ENCODE peak calls at places on chromosomes 7 and 10, in nine cellular contexts. T is upper lobe of left lung, J is iPS DF 6.9, X is heart left ventricle, S is sigmoid colon, P is IMR-90, C is ovary, Z is right cardiac atrium, L is BE2C. B is an unnamed sample. For H3K4me1, the result is how much of the 10 kb centered on the place peaks cover.

GRCh38 chr10:118488710-118489497 is 106.5 kb downstream of the PRLHR start:
- DNase-seq in P (no peak), T (no peak), S (no peak), Z (no peak), C (no peak), L (no peak), J (no peak), X (no peak), B (no peak)

GRCh38 chr10:117535045-117535751 is 7.3 kb upstream of the EMX2 start:
- DNase-seq in L (no peak), S (no peak), Z (no peak), P (no peak), J (no peak), C (no peak), T (no peak), X (no peak), B (no peak)

GRCh38 chr10:43735907-43736306 is 87.2 kb upstream of the ZNF32 start:
- DNase-seq in J (no peak), C (no peak), P (peak), S (no peak), X (no peak), Z (no peak), L (no peak), T (no peak), B (no peak)

GRCh38 chr10:77321868-77322267 is 315.7 kb downstream of the KCNMA1 start:
- DNase-seq in T (no peak), Z (no peak), J (no peak), L (no peak), S (no peak), P (peak), X (no peak), C (no peak), B (no peak)

GRCh38 chr10:4672199-4672598 is 153.8 kb upstream of the AKR1E2 start:
- DNase-seq in Z (no peak), P (no peak), T (no peak), S (no peak), L (no peak), X (no peak), J (no peak), C (no peak), B (no peak)

GRCh38 chr10:113922787-113923570 is 68.5 kb downstream of the NHLRC2 start:
- DNase-seq in Z (no peak), L (no peak), C (no peak), J (peak), S (no peak), X (peak), T (no peak), P (no peak), B (no peak)

GRCh38 chr10:96910488-96911395 is 78.6 kb downstream of the LCOR start:
- DNase-seq in S (no peak), X (no peak), T (no peak), Z (no peak), L (peak), C (no peak), J (peak), P (peak), B (no peak)

GRCh38 chr7:99380823-99381663 is 6.5 kb downstream of the ARPC1B start:
- DNase-seq in Z (no peak), P (no peak), X (no peak), L (no peak), S (no peak), C (no peak), T (peak), J (no peak), B (no peak)

GRCh38 chr7:36080843-36081242 is 72.2 kb upstream of the EEPD1 start:
- DNase-seq in P (no peak), L (no peak), J (no peak), Z (no peak), T (no peak), C (no peak), S (no peak), X (no peak), B (no peak)

GRCh38 chr10:58715056-58715455 is 202.4 kb downstream of the BICC1 start:
- DNase-seq in C (no peak), J (no peak), X (no peak), Z (no peak), T (no peak), S (no peak), P (peak), L (no peak), B (no peak)

GRCh38 chr10:27481486-27481885 is 22.6 kb upstream of the RAB18 start:
- DNase-seq in X (no peak), J (no peak), Z (no peak), C (no peak), S (no peak), P (no peak), T (no peak), L (no peak), B (no peak)

GRCh38 chr10:118002581-118002980 is 44.2 kb downstream of the RAB11FIP2 start:
- DNase-seq in C (no peak), X (no peak), L (no peak), Z (no peak), P (peak), S (no peak), T (no peak), J (no peak), B (no peak)

GRCh38 chr10:3951993-3952392 is 167.0 kb upstream of the KLF6 start:
- DNase-seq in X (peak), S (no peak), L (no peak), T (no peak), P (no peak), Z (peak), J (no peak), C (no peak), B (no peak)

GRCh38 chr7:5421626-5422323 is 1.9 kb downstream of the TNRC18 start:
- DNase-seq in P (peak), S (peak), L (no peak), X (peak), Z (peak), C (peak), J (no peak), T (peak), B (no peak)

GRCh38 chr7:50665403-50666123 is 100.4 kb upstream of the DDC start:
- DNase-seq in T (no peak), L (no peak), Z (no peak), P (peak), X (peak), C (no peak), S (peak), J (no peak), B (peak)

GRCh38 chr10:116307450-116307849 is 16.8 kb upstream of the CCDC172 start:
- DNase-seq in P (no peak), X (no peak), L (no peak), Z (no peak), C (no peak), T (no peak), J (no peak), S (no peak), B (no peak)

GRCh38 chr7:68613405-68613804 is 984.9 kb upstream of the AUTS2 start:
- DNase-seq in Z (no peak), S (no peak), X (no peak), T (no peak), C (no peak), P (no peak), L (peak), J (no peak), B (no peak)

GRCh38 chr7:84041649-84042048 is 152.9 kb downstream of the SEMA3A start:
- DNase-seq in J (no peak), C (no peak), S (no peak), L (no peak), P (no peak), Z (no peak), T (no peak), X (no peak), B (no peak)

GRCh38 chr7:114711244-114711643 is 210.7 kb upstream of the MDFIC start:
- DNase-seq in X (no peak), L (no peak), P (peak), S (no peak), J (no peak), T (no peak), C (no peak), Z (no peak), B (no peak)

GRCh38 chr7:85413718-85414117 is 226.9 kb upstream of the SEMA3D start:
- DNase-seq in L (no peak), X (no peak), P (no peak), Z (no peak), T (no peak), C (no peak), S (no peak), J (no peak), B (no peak)

GRCh38 chr10:89793649-89794254 is 92.4 kb downstream of the KIF20B start:
- DNase-seq in L (peak), P (peak), X (no peak), C (no peak), J (peak), Z (no peak), T (no peak), S (no peak), B (no peak)

GRCh38 chr10:71743099-71743838 is 23.7 kb upstream of the C10orf105 start:
- DNase-seq in T (no peak), Z (no peak), X (no peak), S (no peak), C (no peak), L (no peak), P (no peak), J (no peak), B (no peak)

GRCh38 chr10:102114861-102115618 is 5.1 kb downstream of the LDB1 start:
- DNase-seq in T (peak), Z (peak), X (peak), L (peak), S (peak), J (no peak), P (peak), C (peak), B (peak)

GRCh38 chr7:152336754-152337368 is 98.9 kb downstream of the KMT2C start:
- DNase-seq in X (no peak), S (no peak), L (peak), C (no peak), J (peak), Z (no peak), P (peak), T (peak), B (peak)

GRCh38 chr10:103576862-103577261 is 83.4 kb downstream of the NEURL1 start:
- DNase-seq in J (no peak), C (no peak), S (no peak), T (no peak), Z (no peak), X (no peak), L (no peak), P (no peak), B (no peak)

GRCh38 chr10:102615361-102615760 is 28.9 kb upstream of the TRIM8 start:
- DNase-seq in X (no peak), Z (peak), C (no peak), L (peak), S (no peak), J (no peak), P (no peak), T (no peak), B (no peak)

GRCh38 chr10:31582365-31583052 is 263.5 kb downstream of the ZEB1 start:
- DNase-seq in P (peak), L (peak), Z (peak), J (no peak), C (no peak), T (peak), X (no peak), S (peak), B (no peak)

GRCh38 chr7:44222074-44222473 is 21.3 kb downstream of the YKT6 start:
- DNase-seq in P (no peak), J (no peak), C (no peak), L (no peak), S (peak), Z (peak), T (no peak), X (peak), B (no peak)

GRCh38 chr7:52005613-52006012 is 689.0 kb upstream of the COBL start:
- DNase-seq in T (no peak), L (no peak), S (no peak), J (no peak), C (no peak), P (no peak), Z (no peak), X (no peak), B (no peak)

DNA sequence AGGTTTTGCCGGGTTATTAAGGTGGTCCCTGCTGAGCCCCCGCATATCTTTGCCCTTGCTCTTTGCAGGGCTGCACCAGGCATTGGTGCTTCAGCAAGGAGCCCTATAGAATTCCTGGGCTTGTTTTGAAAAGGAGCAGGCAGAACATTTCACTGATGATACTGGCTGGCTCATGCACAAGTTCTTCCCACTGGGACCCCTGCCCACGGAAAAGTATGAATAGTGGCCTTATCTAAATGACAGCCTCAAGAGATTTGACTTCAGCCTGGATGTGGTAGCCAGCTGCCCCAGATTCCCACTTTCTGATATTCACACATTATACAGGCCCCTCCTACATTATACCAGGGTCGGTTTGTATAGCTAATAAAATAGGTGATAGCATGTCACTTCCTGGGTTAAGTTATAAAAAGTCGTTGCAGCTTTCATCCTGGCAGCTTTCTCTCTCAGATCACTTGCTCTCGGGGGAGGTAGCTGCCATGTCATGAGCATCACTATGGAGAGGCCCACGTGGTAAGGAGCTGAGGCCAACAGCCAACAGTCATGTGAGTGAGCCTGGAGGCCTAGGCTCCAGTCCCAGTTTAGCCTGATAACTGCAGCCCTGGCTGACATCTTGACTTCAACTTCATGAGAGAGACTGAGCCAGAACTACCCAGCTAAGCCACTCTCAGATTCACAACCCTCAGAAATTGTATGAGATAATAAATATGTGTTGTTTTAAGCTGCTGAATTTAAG is 16.8 kb upstream of the CRTAC1 start:
- DNase-seq in P (no peak), S (no peak), T (no peak), X (peak), L (peak), C (peak), J (no peak), Z (peak), B (no peak)
- H3K4me1 ChIP-seq in P (under half), S (under half), T (under half), X (under half), L (under half), C (under half), J (under half), Z (under half), B (under half)

DNA sequence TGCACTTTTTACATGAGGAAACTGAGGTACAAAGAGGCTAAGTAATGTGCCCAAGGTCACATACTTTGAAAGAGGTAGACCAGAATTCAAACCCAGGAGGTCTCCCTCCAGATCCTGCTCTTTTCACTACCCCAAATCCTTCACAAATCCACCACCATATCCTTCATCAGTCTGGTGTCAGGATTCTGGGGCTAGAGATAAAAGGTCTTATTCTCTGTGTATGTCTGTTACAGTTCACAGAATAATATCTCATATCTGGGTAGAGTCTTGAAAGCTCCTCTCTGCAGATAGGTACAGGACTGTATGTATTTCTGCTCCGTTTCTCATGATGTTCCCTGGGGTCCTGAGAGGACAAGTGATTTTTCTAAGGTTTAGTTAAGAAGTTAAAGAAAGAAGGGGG is 4.9 kb downstream of the PIK3CG start:
- DNase-seq in S (no peak), T (no peak), X (no peak), Z (no peak), J (no peak), L (no peak), P (no peak), C (no peak), B (no peak)
- H3K4me1 ChIP-seq in S (under half), T (under half), X (under half), Z (under half), J (under half), L (under half), P (under half), C (under half), B (under half)

GRCh38 chr7:122329145-122329802 is 24.7 kb upstream of the FEZF1 start:
- DNase-seq in L (no peak), J (no peak), T (no peak), P (no peak), X (no peak), S (no peak), C (no peak), Z (no peak), B (no peak)
- H3K4me1 ChIP-seq in L (under half), J (under half), T (under half), P (under half), X (under half), S (under half), C (under half), Z (under half), B (under half)

DNA sequence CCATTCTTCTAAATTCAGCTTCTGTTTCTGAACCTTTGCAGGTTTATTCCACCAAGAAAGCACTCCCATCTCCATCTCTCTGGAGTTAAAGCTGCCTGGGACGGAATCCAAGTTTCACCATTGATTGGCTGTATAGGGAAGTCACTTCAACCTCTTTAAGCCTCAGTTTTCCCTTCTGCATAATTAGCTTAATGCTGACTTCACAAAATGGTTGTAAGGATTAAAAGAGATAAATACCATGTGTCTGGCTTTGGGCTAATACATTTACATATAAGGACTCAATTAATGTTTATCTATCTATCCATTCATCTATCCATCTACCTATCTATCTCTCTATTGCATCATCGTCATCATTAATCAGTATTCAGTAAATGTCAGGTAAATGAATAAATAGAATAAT is 629.6 kb upstream of the MGMT start:
- DNase-seq in L (no peak), P (no peak), S (no peak), J (no peak), X (no peak), Z (no peak), C (no peak), T (no peak), B (no peak)
- H3K4me1 ChIP-seq in L (under half), P (under half), S (under half), J (under half), X (under half), Z (under half), C (under half), T (under half), B (under half)

GRCh38 chr7:115951547-115951946 is 79.0 kb downstream of the TFEC start:
- DNase-seq in J (no peak), C (no peak), L (no peak), Z (no peak), T (no peak), P (no peak), X (no peak), S (no peak), B (no peak)
- H3K4me1 ChIP-seq in J (under half), C (under half), L (under half), Z (under half), T (under half), P (under half), X (under half), S (under half), B (under half)

GRCh38 chr10:69225681-69226080 is 5.5 kb downstream of the HKDC1 start:
- DNase-seq in C (no peak), P (no peak), J (no peak), L (no peak), Z (no peak), S (no peak), X (no peak), T (no peak), B (no peak)
- H3K4me1 ChIP-seq in C (under half), P (under half), J (under half), L (under half), Z (under half), S (under half), X (under half), T (under half), B (under half)

DNA sequence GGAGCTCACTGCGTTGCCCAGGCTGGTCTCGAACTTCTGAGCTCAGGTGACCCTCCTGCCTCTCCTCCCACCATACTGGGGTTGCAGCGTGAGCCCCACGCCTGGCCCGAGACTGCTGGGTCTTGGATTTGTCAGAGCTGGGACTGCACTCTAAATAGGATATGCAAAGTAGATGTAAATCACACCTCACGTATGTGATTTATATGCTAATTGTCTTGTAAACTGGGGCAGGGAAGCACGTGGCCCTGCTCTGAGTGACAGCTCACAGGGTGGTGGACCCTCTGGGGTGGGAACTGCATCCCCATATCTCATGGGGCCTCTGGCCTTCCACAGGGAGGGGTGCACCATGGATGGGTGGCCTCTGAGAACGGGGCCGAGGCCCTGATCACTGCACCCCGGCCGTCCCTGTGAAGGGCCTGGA is 34.1 kb downstream of the GET4 start:
- DNase-seq in X (no peak), L (no peak), S (no peak), P (no peak), C (no peak), Z (no peak), J (no peak), T (no peak), B (no peak)
- H3K4me1 ChIP-seq in X (under half), L (under half), S (under half), P (under half), C (under half), Z (under half), J (under half), T (under half), B (under half)

DNA sequence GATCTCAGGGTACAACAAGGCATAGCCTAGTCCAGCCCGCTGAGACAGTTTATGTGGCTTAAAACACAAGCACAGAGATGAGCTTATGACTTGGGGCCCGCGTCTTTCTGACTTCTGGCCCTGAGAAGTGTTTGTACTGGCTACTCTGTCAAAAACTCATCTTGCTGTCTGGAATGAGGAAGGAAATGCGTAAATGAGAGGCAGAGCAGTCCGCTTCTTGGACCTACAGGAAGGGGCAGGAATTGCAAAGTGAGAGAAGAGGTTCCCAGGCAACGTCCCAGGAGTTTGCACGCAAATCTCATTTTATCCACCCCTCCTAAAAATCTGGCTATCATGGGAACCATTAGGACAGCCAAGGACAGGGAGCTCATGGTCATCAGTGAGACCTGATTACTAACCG is 5.5 kb downstream of the ANXA11 start:
- DNase-seq in T (peak), L (no peak), Z (peak), C (no peak), S (no peak), P (peak), J (no peak), X (peak), B (no peak)
- H3K4me1 ChIP-seq in T (half or more), L (under half), Z (half or more), C (under half), S (under half), P (under half), J (under half), X (under half), B (half or more)

B was measured in gastrocnemius medialis.